ENCODE peak calls at places on chromosome 20, in seven cellular contexts. U is H1, G is HepG2, H is GM12891, D is SK-N-SH, F is K562, K is GM12878. J is an unnamed sample.

GRCh38 chr20:15930324-15931305 is 642.6 kb downstream of the KIF16B start:
- DNase-seq in G (peak), K (no peak), U (no peak), H (no peak), F (no peak), D (peak), J (no peak)

GRCh38 chr20:16132399-16132798 is 440.8 kb downstream of the KIF16B start:
- DNase-seq in U (no peak), D (no peak), K (no peak), G (no peak), F (no peak), H (no peak), J (no peak)

GRCh38 chr20:60250251-60250650 is 292.0 kb downstream of the CDH26 start:
- DNase-seq in H (no peak), D (no peak), K (no peak), F (no peak), G (no peak), U (no peak), J (no peak)

GRCh38 chr20:13494019-13494418 is 144.7 kb downstream of the TASP1 start:
- DNase-seq in K (no peak), U (no peak), H (no peak), D (no peak), F (no peak), G (no peak), J (no peak)

GRCh38 chr20:63022501-63022900 is 15.7 kb upstream of the BHLHE23 start:
- DNase-seq in G (no peak), U (no peak), H (no peak), K (no peak), D (no peak), F (no peak), J (no peak)

GRCh38 chr20:41072099-41072798 is 43.6 kb downstream of the TOP1 start:
- DNase-seq in U (no peak), K (no peak), G (no peak), F (no peak), H (no peak), D (no peak), J (no peak)

GRCh38 chr20:53495357-53495756 is 98.3 kb downstream of the ZNF217 start:
- DNase-seq in H (no peak), K (no peak), F (no peak), U (no peak), D (peak), G (no peak), J (no peak)

GRCh38 chr20:18443841-18444240 is 23.0 kb downstream of the DZANK1 start:
- DNase-seq in G (no peak), H (no peak), F (no peak), D (peak), U (no peak), K (no peak), J (no peak)

GRCh38 chr20:59955131-59955796 is 3.0 kb upstream of the CDH26 start:
- DNase-seq in G (peak), F (peak), D (no peak), K (no peak), H (no peak), U (no peak), J (no peak)

GRCh38 chr20:21607971-21608735 is 94.3 kb upstream of the NKX2-2 start:
- DNase-seq in U (no peak), H (no peak), D (peak), K (no peak), G (no peak), F (no peak), J (no peak)

GRCh38 chr20:4891997-4892396 is 109.3 kb downstream of the SLC23A2 start:
- DNase-seq in G (no peak), U (no peak), H (no peak), D (no peak), K (no peak), F (no peak), J (no peak)

GRCh38 chr20:38798266-38798665 is 7.2 kb upstream of the PPP1R16B start:
- DNase-seq in D (no peak), K (no peak), H (no peak), F (no peak), U (no peak), G (no peak), J (no peak)

GRCh38 chr20:24816431-24816830 is 132.6 kb upstream of the CST7 start:
- DNase-seq in K (no peak), H (no peak), G (no peak), F (no peak), U (no peak), D (no peak), J (no peak)

GRCh38 chr20:18404172-18404571 is 62.7 kb downstream of the DZANK1 start:
- DNase-seq in D (no peak), K (no peak), F (no peak), H (no peak), U (no peak), G (no peak), J (no peak)

GRCh38 chr20:18166241-18166881 is 28.7 kb downstream of the KAT14 start:
- DNase-seq in F (no peak), D (no peak), U (no peak), G (no peak), H (no peak), K (no peak), J (no peak)

GRCh38 chr20:3702992-3703391 is 9.4 kb downstream of the SIGLEC1 start:
- DNase-seq in D (peak), G (no peak), H (no peak), U (no peak), F (no peak), K (no peak), J (no peak)

GRCh38 chr20:33445881-33446615 is 2.5 kb upstream of the SNTA1 start:
- DNase-seq in H (no peak), D (no peak), U (no peak), G (no peak), F (no peak), K (no peak), J (no peak)

GRCh38 chr20:58907481-58908137 is 55.1 kb downstream of the GNAS start:
- DNase-seq in U (no peak), K (peak), G (peak), H (peak), D (peak), F (peak), J (peak)

GRCh38 chr20:25295386-25296093 is 47.7 kb downstream of the PYGB start:
- DNase-seq in K (no peak), F (peak), H (no peak), D (peak), U (no peak), G (no peak), J (no peak)

GRCh38 chr20:23013429-23013828 is 21.7 kb upstream of the SSTR4 start:
- DNase-seq in F (no peak), G (no peak), D (no peak), K (no peak), U (no peak), H (no peak), J (no peak)

GRCh38 chr20:33635341-33635740 is 26.8 kb upstream of the C20orf144 start:
- DNase-seq in G (no peak), D (no peak), K (no peak), H (no peak), U (no peak), F (no peak), J (no peak)

GRCh38 chr20:3698511-3699436 is 13.6 kb downstream of the SIGLEC1 start:
- DNase-seq in G (no peak), H (no peak), D (no peak), F (no peak), U (no peak), K (no peak), J (no peak)

GRCh38 chr20:17933711-17934110 is 34.9 kb downstream of the SNX5 start:
- DNase-seq in G (peak), F (no peak), K (no peak), U (no peak), H (no peak), D (no peak), J (no peak)

GRCh38 chr20:13613917-13614316 is 24.8 kb downstream of the TASP1 start:
- DNase-seq in K (no peak), G (peak), H (no peak), D (no peak), U (no peak), F (no peak), J (no peak)

GRCh38 chr20:4813076-4813838 is 91.5 kb downstream of the PRND start:
- DNase-seq in D (no peak), U (no peak), F (no peak), G (no peak), H (peak), K (peak), J (peak)

GRCh38 chr20:15162061-15162740 is 824.8 kb upstream of the FLRT3 start:
- DNase-seq in H (no peak), U (no peak), D (no peak), F (no peak), K (peak), G (no peak), J (no peak)

GRCh38 chr20:41408986-41409385 is 42.4 kb upstream of the EMILIN3 start:
- DNase-seq in D (peak), F (no peak), G (no peak), K (no peak), H (no peak), U (no peak), J (no peak)

GRCh38 chr20:31485450-31486339 is 10.6 kb downstream of the REM1 start:
- DNase-seq in U (no peak), K (no peak), D (peak), H (no peak), G (no peak), F (peak), J (no peak)

GRCh38 chr20:15923030-15923776 is 650.0 kb downstream of the KIF16B start:
- DNase-seq in K (peak), U (no peak), F (no peak), G (no peak), H (no peak), D (no peak), J (no peak)

GRCh38 chr20:53611449-53611894 is 17.8 kb upstream of the ZNF217 start:
- DNase-seq in U (no peak), H (no peak), F (no peak), D (peak), K (peak), G (no peak), J (no peak)

GRCh38 chr20:35653430-35653734 is 11.3 kb downstream of the CPNE1 start:
- DNase-seq in G (no peak), D (no peak), U (no peak), F (no peak), H (no peak), K (no peak), J (no peak)

GRCh38 chr20:64234291-64234791 is 21.2 kb upstream of the PCMTD2 start:
- DNase-seq in U (no peak), G (no peak), K (no peak), F (no peak), H (no peak), D (no peak), J (no peak)

GRCh38 chr20:38191654-38192053 is 26.6 kb upstream of the TGM2 start:
- DNase-seq in U (no peak), H (no peak), K (no peak), D (no peak), F (no peak), G (no peak), J (no peak)

GRCh38 chr20:48899881-48900280 is 21.6 kb upstream of the ARFGEF2 start:
- DNase-seq in D (no peak), K (no peak), H (no peak), G (no peak), U (no peak), F (no peak), J (no peak)
- TF ChIP-seq TAF1 in D (no peak), K (no peak), H (no peak), G (no peak), U (no peak), F (no peak), J (no peak)

DNA sequence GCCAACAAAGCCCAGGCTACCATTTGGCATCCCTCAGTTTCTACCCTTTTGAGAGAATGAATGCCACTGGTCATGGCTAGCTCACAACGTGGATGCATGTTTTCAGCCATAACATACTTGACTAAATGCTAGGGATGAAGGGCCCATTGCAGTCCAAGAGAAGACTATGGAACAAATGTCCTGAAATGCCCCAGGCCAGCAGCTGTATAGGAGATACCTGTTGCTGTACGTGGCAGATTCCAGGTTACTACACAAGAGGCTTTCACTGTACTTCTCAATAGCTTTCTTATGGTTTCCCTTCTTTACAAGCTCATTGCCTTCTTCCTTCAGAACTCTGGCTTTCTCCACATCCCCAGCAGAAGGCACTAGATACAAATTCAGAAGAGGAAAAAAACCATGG is 11.7 kb downstream of the TOMM34 start:
- DNase-seq in F (no peak), H (no peak), K (no peak), U (no peak), D (no peak), G (no peak), J (no peak)
- TF ChIP-seq POLR2AphosphoS5 in F (no peak), H (no peak), K (no peak), U (no peak), D (no peak), G (no peak), J (no peak)

GRCh38 chr20:10447028-10447427 is 11.9 kb downstream of the SLX4IP start:
- DNase-seq in D (peak), F (peak), U (no peak), K (peak), H (peak), G (peak), J (peak)
- TF ChIP-seq TAF1 in D (no peak), F (no peak), U (no peak), K (peak), H (no peak), G (no peak), J (no peak)

GRCh38 chr20:48690888-48691287 is 136.9 kb downstream of the PREX1 start:
- DNase-seq in K (no peak), G (no peak), D (no peak), U (no peak), H (no peak), F (peak), J (no peak)
- TF ChIP-seq POLR2AphosphoS5 in K (no peak), G (no peak), D (no peak), U (no peak), H (no peak), F (no peak), J (no peak)